ENCODE peak calls at places on chromosomes 6 and 20, in five cellular contexts. Z, X, L, N and S are unnamed samples.

GRCh38 chr6:14192186-14192788 is 74.7 kb downstream of the CD83 start:
- DNase-seq in N (no peak), X (no peak), L (no peak), Z (no peak), S (no peak)

GRCh38 chr20:2751868-2752630 is 48.4 kb downstream of the CPXM1 start:
- DNase-seq in N (no peak), X (no peak), Z (no peak), L (peak; percentile 48), S (no peak)

GRCh38 chr6:16270178-16270794 is 31.9 kb downstream of the GMPR start:
- DNase-seq in L (no peak), Z (no peak), N (no peak), X (no peak), S (no peak)

GRCh38 chr20:25745100-25745499 is 48.4 kb upstream of the ZNF337 start:
- DNase-seq in X (no peak), N (no peak), Z (no peak), L (no peak), S (no peak)

GRCh38 chr6:50927816-50928215 is 109.1 kb downstream of the TFAP2B start:
- DNase-seq in X (no peak), Z (no peak), N (no peak), L (no peak), S (no peak)

GRCh38 chr20:4318891-4319290 is 303.5 kb upstream of the RNF24 start:
- DNase-seq in L (no peak), Z (no peak), X (no peak), N (no peak), S (no peak)

GRCh38 chr20:14996883-14997672 is 659.7 kb upstream of the FLRT3 start:
- DNase-seq in L (no peak), N (no peak), X (no peak), Z (no peak), S (no peak)

GRCh38 chr6:20605581-20605980 is 71.3 kb downstream of the CDKAL1 start:
- DNase-seq in L (no peak), N (no peak), X (no peak), Z (no peak), S (no peak)

GRCh38 chr20:62776692-62777527 is 19.4 kb upstream of the MRGBP start:
- DNase-seq in X (peak; percentile 90), Z (peak; percentile 58), L (peak; percentile 42), N (no peak), S (no peak)

GRCh38 chr20:59988141-59988540 is 29.9 kb downstream of the CDH26 start:
- DNase-seq in N (no peak), L (no peak), Z (no peak), X (peak; percentile 77), S (no peak)

GRCh38 chr20:49276895-49277785 is 717 bp downstream of the ZNFX1 start:
- DNase-seq in N (no peak), X (peak; percentile 55), Z (no peak), L (peak; percentile 35), S (no peak)

GRCh38 chr6:131966443-131966842 is 15.3 kb upstream of the CCN2 start:
- DNase-seq in N (no peak), Z (no peak), L (no peak), X (no peak), S (no peak)

GRCh38 chr6:123430966-123431365 is 205.8 kb downstream of the TRDN start:
- DNase-seq in X (no peak), Z (no peak), L (no peak), N (no peak), S (no peak)

GRCh38 chr20:35145141-35145564 is 2.0 kb downstream of the EDEM2 start:
- DNase-seq in X (peak; percentile 48), N (peak; percentile 33), L (no peak), Z (peak; percentile 77), S (peak; percentile 36)

GRCh38 chr6:140230282-140230681 is 855.8 kb upstream of the CITED2 start:
- DNase-seq in Z (no peak), N (no peak), L (no peak), X (no peak), S (no peak)

GRCh38 chr6:38797391-38797790 is 82.3 kb downstream of the DNAH8 start:
- DNase-seq in L (no peak), X (no peak), N (no peak), Z (no peak), S (no peak)

GRCh38 chr6:21741221-21742109 is 147.9 kb downstream of the SOX4 start:
- DNase-seq in L (no peak), Z (no peak), X (no peak), N (peak; percentile 47), S (no peak)

GRCh38 chr6:129009856-129010255 is 126.9 kb downstream of the LAMA2 start:
- DNase-seq in X (no peak), L (no peak), N (no peak), Z (no peak), S (no peak)

GRCh38 chr6:32794510-32794909 is 22.3 kb downstream of the HLA-DOB start:
- DNase-seq in Z (no peak), N (no peak), X (no peak), L (no peak), S (no peak)

GRCh38 chr6:36249010-36249409 is 20.9 kb upstream of the PNPLA1 start:
- DNase-seq in N (no peak), L (no peak), X (no peak), Z (peak; percentile 34), S (no peak)

GRCh38 chr20:43584448-43585138 is 6.1 kb upstream of the IFT52 start:
- DNase-seq in Z (peak; percentile 74), N (no peak), X (no peak), L (no peak), S (no peak)

GRCh38 chr6:78808933-78809332 is 58.4 kb upstream of the IRAK1BP1 start:
- DNase-seq in N (no peak), L (no peak), Z (no peak), X (no peak), S (no peak)

GRCh38 chr6:66628917-66629316 is 921.9 kb upstream of the EYS start:
- DNase-seq in Z (no peak), N (no peak), L (no peak), X (no peak), S (no peak)

GRCh38 chr6:137550527-137550926 is 56.3 kb upstream of the OLIG3 start:
- DNase-seq in L (no peak), X (no peak), Z (no peak), N (no peak), S (no peak)

GRCh38 chr6:119445666-119446622 is 96.4 kb upstream of the MAN1A1 start:
- DNase-seq in L (no peak), X (peak; percentile 46), N (no peak), Z (no peak), S (no peak)

GRCh38 chr6:121247386-121247785 is 86.9 kb downstream of the TBC1D32 start:
- DNase-seq in N (no peak), Z (no peak), L (no peak), X (no peak), S (no peak)

GRCh38 chr20:7772376-7772775 is 167.9 kb downstream of the HAO1 start:
- DNase-seq in N (no peak), X (no peak), L (no peak), Z (no peak), S (no peak)

GRCh38 chr6:93293399-93294271 is 125.7 kb downstream of the EPHA7 start:
- DNase-seq in N (no peak), Z (no peak), X (no peak), L (no peak), S (no peak)

GRCh38 chr6:35425284-35425683 is 26.9 kb upstream of the FANCE start:
- DNase-seq in X (no peak), N (peak; percentile 13), L (no peak), Z (no peak), S (no peak)

GRCh38 chr20:63156221-63156671 is 59.7 kb downstream of the YTHDF1 start:
- DNase-seq in N (no peak), X (no peak), Z (no peak), L (no peak), S (peak; percentile 66)

GRCh38 chr20:60034231-60035110 is 76.2 kb downstream of the CDH26 start:
- DNase-seq in X (peak; percentile 43), L (no peak), N (no peak), Z (peak; percentile 20), S (no peak)

GRCh38 chr6:150696156-150696555 is 96.5 kb downstream of the PLEKHG1 start:
- DNase-seq in N (no peak), Z (no peak), L (no peak), X (no peak), S (no peak)

GRCh38 chr6:125759184-125759902 is 9.9 kb downstream of the HEY2 start:
- DNase-seq in L (no peak), Z (no peak), X (peak; percentile 95), N (no peak), S (no peak)

GRCh38 chr20:50187403-50188051 is 3.1 kb upstream of the CEBPB start:
- DNase-seq in X (peak; percentile 70), L (no peak), N (no peak), Z (peak; percentile 77), S (no peak)

GRCh38 chr6:90178294-90178678 is 118.4 kb downstream of the BACH2 start:
- DNase-seq in N (no peak), L (no peak), X (no peak), Z (no peak), S (no peak)

GRCh38 chr6:148629197-148629909 is 117.5 kb upstream of the UST start:
- DNase-seq in Z (no peak), X (no peak), L (no peak), N (no peak), S (no peak)